ENCODE peak calls at places on chromosomes 7 and 10, in four cellular contexts. V is PC-3; J is CD8-positive, alpha-beta T cell; G is thyroid gland. K is an unnamed sample. For H3K27me3, the result is how much of the 10 kb centered on the place peaks cover.

GRCh38 chr7:116525913-116526857 is 1.3 kb downstream of the CAV1 start:
- DNase-seq in V (peak), J (peak), G (peak), K (peak)

GRCh38 chr7:139647085-139647484 is 123.6 kb downstream of the CLEC2L start:
- DNase-seq in V (no peak), J (no peak), G (no peak), K (no peak)

GRCh38 chr10:51343391-51343790 is 269.1 kb downstream of the PRKG1 start:
- DNase-seq in V (no peak), J (no peak), G (no peak), K (no peak)

GRCh38 chr7:38600746-38601145 is 30.4 kb downstream of the AMPH start:
- DNase-seq in V (no peak), J (no peak), G (no peak), K (no peak)

GRCh38 chr7:55120501-55121198 is 101.8 kb downstream of the EGFR start:
- DNase-seq in V (peak), J (no peak), G (no peak), K (no peak)

GRCh38 chr10:47299989-47300931 is at the start of gene GDF10:
- DNase-seq in V (no peak), J (no peak), G (no peak), K (no peak)

GRCh38 chr7:13633857-13634256 is 355.6 kb downstream of the ETV1 start:
- DNase-seq in V (no peak), J (no peak), G (no peak), K (no peak)

GRCh38 chr7:75762350-75762917 is 9.6 kb downstream of the CCL26 start:
- DNase-seq in V (peak), J (no peak), G (peak), K (no peak)

GRCh38 chr7:116628971-116629586 is 42.9 kb upstream of the MET start:
- DNase-seq in V (peak), J (no peak), G (peak), K (no peak)

GRCh38 chr10:129765664-129766550 is 198.2 kb downstream of the EBF3 start:
- DNase-seq in V (no peak), J (no peak), G (no peak), K (peak)

GRCh38 chr10:31927597-31928530 is 767 bp downstream of the ARHGAP12 start:
- DNase-seq in V (peak), J (peak), G (peak), K (peak)

GRCh38 chr7:103031781-103032180 is 42.8 kb downstream of the FBXL13 start:
- DNase-seq in V (peak), J (no peak), G (no peak), K (no peak)

GRCh38 chr7:94376281-94376680 is 18.4 kb upstream of the COL1A2 start:
- DNase-seq in V (no peak), J (no peak), G (no peak), K (no peak)

GRCh38 chr10:27513451-27514191 is 9.5 kb downstream of the RAB18 start:
- DNase-seq in V (peak), J (no peak), G (peak), K (no peak)

GRCh38 chr10:69362471-69362954 is 54.2 kb downstream of the TACR2 start:
- DNase-seq in V (peak), J (no peak), G (peak), K (peak)

GRCh38 chr7:139034855-139035587 is 821 bp downstream of the ZC3HAV1L start:
- DNase-seq in V (peak), J (no peak), G (no peak), K (no peak)

GRCh38 chr10:49364747-49365146 is 31.1 kb downstream of the DRGX start:
- DNase-seq in V (no peak), J (no peak), G (no peak), K (no peak)

GRCh38 chr7:107494910-107495309 is 25.1 kb downstream of the GPR22 start:
- DNase-seq in V (no peak), J (no peak), G (no peak), K (no peak)

GRCh38 chr7:118169146-118169545 is 14.8 kb upstream of the LSM8 start:
- DNase-seq in V (peak), J (no peak), G (no peak), K (no peak)

GRCh38 chr10:84605802-84606201 is 277.4 kb downstream of the CCSER2 start:
- DNase-seq in V (no peak), J (no peak), G (no peak), K (no peak)

GRCh38 chr7:142459557-142459963 is 201.7 kb upstream of the PRSS58 start:
- DNase-seq in V (peak), J (no peak), G (peak), K (no peak)

GRCh38 chr7:29309041-29309860 is 114.7 kb downstream of the CHN2 start:
- DNase-seq in V (peak), J (no peak), G (no peak), K (no peak)

GRCh38 chr10:68684413-68684812 is 36.6 kb upstream of the CCAR1 start:
- DNase-seq in V (no peak), J (no peak), G (no peak), K (no peak)

GRCh38 chr7:82172896-82173295 is 270.7 kb downstream of the CACNA2D1 start:
- DNase-seq in V (no peak), J (no peak), G (no peak), K (no peak)

GRCh38 chr7:29332027-29332806 is 137.6 kb downstream of the CHN2 start:
- DNase-seq in V (no peak), J (no peak), G (no peak), K (no peak)

GRCh38 chr10:131689016-131689415 is 211.8 kb upstream of the PPP2R2D start:
- DNase-seq in V (no peak), J (no peak), G (no peak), K (no peak)

GRCh38 chr10:3139135-3139910 is 33.3 kb downstream of the PITRM1 start:
- DNase-seq in V (no peak), J (no peak), G (no peak), K (peak)

GRCh38 chr10:17616403-17617030 is 657 bp downstream of the HACD1 start:
- DNase-seq in V (peak), J (no peak), G (peak), K (peak)

GRCh38 chr7:57215423-57215822 is 83.2 kb upstream of the ZNF479 start:
- DNase-seq in V (no peak), J (no peak), G (no peak), K (peak)

GRCh38 chr10:52409928-52410327 is 95.8 kb downstream of the DKK1 start:
- DNase-seq in V (peak), J (no peak), G (no peak), K (no peak)

GRCh38 chr10:76903387-76903786 is 734.2 kb downstream of the KCNMA1 start:
- DNase-seq in V (no peak), J (no peak), G (no peak), K (no peak)

GRCh38 chr7:27442446-27442845 is 199.8 kb downstream of the EVX1 start:
- DNase-seq in V (peak), J (no peak), G (no peak), K (no peak)
- TF ChIP-seq CTCF in V (no peak), J (no peak), G (no peak), K (no peak)

GRCh38 chr7:51482976-51483375 is 166.4 kb upstream of the COBL start:
- DNase-seq in V (no peak), J (no peak), G (no peak), K (no peak)

GRCh38 chr7:51477323-51477722 is 160.7 kb upstream of the COBL start:
- DNase-seq in V (no peak), J (no peak), G (no peak), K (no peak)

GRCh38 chr7:51472873-51473272 is 156.3 kb upstream of the COBL start:
- DNase-seq in V (no peak), J (no peak), G (no peak), K (no peak)

GRCh38 chr7:51481421-51481820 is 164.8 kb upstream of the COBL start:
- DNase-seq in V (no peak), J (no peak), G (no peak), K (no peak)

DNA sequence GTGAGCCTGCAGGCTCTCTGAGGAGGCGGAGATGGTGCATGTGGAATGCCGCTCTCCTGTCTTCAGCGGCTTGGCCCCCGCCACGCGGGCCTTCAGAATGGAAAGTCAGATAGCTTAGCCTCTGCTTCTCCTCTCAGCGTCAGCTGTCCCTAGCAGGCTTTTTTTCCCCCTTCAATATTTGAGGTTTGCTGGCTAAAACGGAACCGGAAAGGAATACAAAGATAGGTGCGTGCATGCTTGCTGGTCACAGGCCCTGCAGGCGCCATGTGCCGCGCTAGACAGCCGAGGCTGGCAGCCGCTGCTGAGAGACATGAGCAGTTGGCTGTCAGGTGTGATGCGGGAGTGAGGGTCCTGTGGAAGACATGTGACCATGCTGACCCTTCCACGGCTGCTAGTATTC is 161.2 kb upstream of the COBL start:
- DNase-seq in V (no peak), J (no peak), G (no peak), K (no peak)
- H3K27me3 ChIP-seq in V (under half), J (under half), G (under half), K (under half)

DNA sequence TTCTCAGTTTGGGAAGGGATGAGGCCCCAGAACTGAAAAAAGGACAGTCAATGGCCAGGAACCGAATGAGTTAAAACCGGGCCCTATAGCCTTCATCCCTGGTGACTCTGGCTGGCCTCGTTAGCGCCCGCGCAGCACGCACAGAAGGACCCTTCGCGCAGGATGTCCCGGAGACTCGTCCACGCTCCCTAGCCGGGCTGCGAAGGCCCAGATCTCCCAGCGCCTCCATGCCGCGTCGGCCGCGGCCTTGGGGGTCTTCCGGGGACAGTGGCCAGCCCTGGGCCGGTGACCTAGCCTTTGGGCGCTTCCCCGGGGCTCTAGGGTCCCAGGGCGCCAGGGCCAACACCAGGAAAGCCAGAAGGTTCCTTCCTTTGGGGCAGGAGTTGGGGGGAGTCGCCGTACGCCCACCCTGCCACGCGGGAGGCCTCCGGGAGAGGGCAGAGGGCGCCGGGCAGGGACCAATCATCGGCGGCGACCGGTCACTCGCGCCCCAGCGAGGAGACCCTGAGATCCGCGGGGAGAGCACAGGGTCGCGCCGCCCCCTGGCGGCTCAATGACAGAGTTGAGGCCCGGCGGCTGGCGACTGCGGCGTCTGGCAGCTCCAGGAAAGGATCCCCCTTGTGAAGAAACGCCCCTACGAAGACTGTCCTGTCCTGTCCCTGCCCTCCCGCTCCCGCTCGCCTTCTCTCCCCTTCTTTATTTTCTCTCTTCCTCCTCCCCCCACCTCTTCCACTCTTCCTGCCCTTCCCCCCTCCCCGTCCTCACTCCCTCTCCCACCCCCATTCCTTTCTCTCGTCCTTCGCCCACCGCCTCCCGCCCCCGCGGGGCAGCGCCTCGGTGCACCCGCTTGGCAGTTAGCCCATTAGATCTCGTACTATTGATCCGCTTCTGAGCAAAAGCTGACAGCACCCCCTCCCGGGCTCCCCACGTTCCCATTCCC is 62.3 kb upstream of the LBX1 start:
- DNase-seq in V (peak), J (peak), G (peak), K (no peak)
- TF ChIP-seq CTCF in V (peak), J (peak), G (no peak), K (peak)

GRCh38 chr10:21515581-21516269 is 9.8 kb downstream of the SKIDA1 start:
- DNase-seq in V (no peak), J (no peak), G (no peak), K (no peak)
- H3K27me3 ChIP-seq in V (under half), J (half or more), G (under half), K (half or more)

DNA sequence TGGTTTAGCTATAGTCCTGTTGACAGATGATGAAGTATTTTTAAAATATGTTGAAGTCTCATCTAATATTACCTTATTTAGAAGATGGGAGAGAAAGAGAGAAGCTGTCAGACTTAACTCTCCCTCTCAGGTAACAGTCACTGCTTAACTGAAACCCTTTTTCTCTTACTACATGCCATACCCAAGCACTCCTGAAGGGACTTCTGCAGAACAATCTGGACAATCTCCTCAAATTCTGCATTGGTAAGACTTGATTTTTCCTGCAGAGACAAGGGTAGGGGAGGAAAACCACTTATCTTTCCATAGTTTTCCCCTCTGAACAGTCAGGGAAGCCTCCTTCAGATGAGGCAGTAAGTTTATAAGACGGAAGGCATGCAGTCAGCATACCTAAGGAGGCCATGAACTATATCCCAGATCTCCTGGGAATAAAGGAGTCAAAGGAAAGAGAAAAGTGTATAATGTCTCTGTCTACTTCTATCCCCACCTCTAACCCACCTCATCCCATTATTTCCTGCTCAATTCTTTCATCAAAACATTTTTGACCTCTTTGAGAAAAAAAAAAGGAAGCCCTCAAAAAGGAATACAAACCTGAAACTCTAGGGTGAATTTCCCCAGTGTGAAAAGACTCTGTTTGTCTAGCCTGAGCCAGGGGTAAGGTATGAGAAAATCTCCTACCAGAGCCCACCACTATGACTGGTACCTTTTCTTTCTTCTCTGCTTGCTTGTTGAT is 9.4 kb downstream of the ZCWPW1 start:
- DNase-seq in V (no peak), J (no peak), G (no peak), K (no peak)
- TF ChIP-seq CTCF in V (no peak), J (no peak), G (no peak), K (no peak)

DNA sequence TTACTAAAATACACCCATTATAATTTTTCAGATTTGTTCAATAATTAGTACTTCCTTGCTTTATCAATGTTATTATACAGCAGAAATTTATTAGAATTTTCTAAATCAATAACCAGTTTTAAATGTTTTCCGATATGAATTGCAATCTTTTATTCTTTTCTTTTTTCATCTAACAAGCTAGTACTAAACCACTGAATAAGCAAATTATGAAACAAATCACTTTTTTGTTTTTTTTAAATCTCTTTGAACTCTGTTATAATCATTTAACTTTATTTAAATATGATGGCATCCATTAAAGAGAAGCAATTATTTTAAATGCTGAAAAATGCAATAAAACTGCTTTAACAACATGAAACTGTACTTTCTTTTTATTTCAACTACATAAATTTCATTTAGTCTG is 59.7 kb downstream of the HYCC1 start:
- DNase-seq in V (no peak), J (no peak), G (no peak), K (no peak)
- H3K27me3 ChIP-seq in V (under half), J (under half), G (under half), K (under half)

GRCh38 chr10:63889756-63890155 is 368.6 kb downstream of the REEP3 start:
- DNase-seq in V (no peak), J (no peak), G (no peak), K (no peak)

GRCh38 chr10:63886281-63887025 is 365.3 kb downstream of the REEP3 start:
- DNase-seq in V (no peak), J (no peak), G (no peak), K (no peak)

GRCh38 chr10:63885159-63885558 is 364.0 kb downstream of the REEP3 start:
- DNase-seq in V (no peak), J (no peak), G (no peak), K (no peak)

GRCh38 chr10:63887600-63888396 is 366.6 kb downstream of the REEP3 start:
- DNase-seq in V (peak), J (no peak), G (no peak), K (no peak)

DNA sequence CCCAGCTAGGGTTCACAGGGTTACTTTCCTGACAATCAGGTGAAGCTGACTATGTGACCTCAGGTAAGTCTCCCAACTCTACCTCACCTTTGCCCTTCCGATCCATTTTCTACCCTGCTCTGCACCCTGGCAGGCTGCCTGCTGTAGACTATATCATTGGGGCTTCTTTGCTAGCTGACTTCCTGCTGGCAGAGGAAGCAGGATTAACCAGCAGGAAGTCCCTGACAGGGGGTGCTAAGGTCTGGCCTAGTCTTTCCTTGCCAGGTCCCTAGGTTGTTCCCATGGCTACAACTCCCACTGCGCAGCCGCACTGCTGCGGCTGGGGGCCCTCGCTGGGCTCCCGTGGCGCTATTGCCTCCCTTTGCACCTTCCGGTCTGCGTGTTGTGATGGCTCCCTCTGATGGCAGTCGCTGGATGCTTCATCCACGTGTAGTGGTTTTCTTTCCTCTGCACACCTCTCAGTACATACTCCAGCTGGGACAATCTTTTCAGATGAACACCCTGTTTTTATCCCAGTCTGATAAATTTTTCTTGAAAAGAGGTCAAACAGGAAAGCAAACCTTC is 365.9 kb downstream of the REEP3 start:
- DNase-seq in V (no peak), J (no peak), G (peak), K (no peak)
- TF ChIP-seq CTCF in V (no peak), J (no peak), G (no peak), K (no peak)

K was measured in upper lobe of right lung.